ENCODE peak calls at places on chromosome 10, in four cellular contexts. Z is IMR-90, L is K562, D is endothelial cell of umbilical vein. P is an unnamed sample.

GRCh38 chr10:73501651-73502050 is 5.8 kb upstream of the PPP3CB start:
- DNase-seq in D (peak; percentile 18), Z (peak; percentile 20), L (no peak), P (no peak)

GRCh38 chr10:69335063-69335587 is 56.8 kb downstream of the HK1 start:
- DNase-seq in D (peak; percentile 62), L (peak; percentile 74), Z (no peak), P (no peak)

GRCh38 chr10:125190961-125191360 is 30.6 kb upstream of the CTBP2 start:
- DNase-seq in L (no peak), D (no peak), Z (no peak), P (no peak)

GRCh38 chr10:13526952-13527863 is 1.6 kb downstream of the BEND7 start:
- DNase-seq in D (peak; percentile 78), L (no peak), Z (peak; percentile 72), P (peak; percentile 30)

GRCh38 chr10:3538291-3538849 is 246.6 kb downstream of the KLF6 start:
- DNase-seq in Z (no peak), L (no peak), D (peak; percentile 31), P (no peak)

GRCh38 chr10:133393401-133394063 is 425 bp upstream of the MTG1 start:
- DNase-seq in D (no peak), Z (no peak), L (no peak), P (no peak)

GRCh38 chr10:31157125-31157983 is 125.7 kb upstream of the ZNF438 start:
- DNase-seq in D (no peak), Z (peak; percentile 85), L (no peak), P (no peak)

GRCh38 chr10:76336213-76336963 is 905.0 kb downstream of the LRMDA start:
- DNase-seq in L (no peak), D (peak; percentile 79), Z (no peak), P (no peak)

GRCh38 chr10:86509145-86509544 is 12.4 kb downstream of the WAPL start:
- DNase-seq in Z (no peak), L (no peak), D (no peak), P (no peak)

GRCh38 chr10:1489801-1490200 is 247.5 kb downstream of the ADARB2 start:
- DNase-seq in D (no peak), L (no peak), Z (no peak), P (no peak)

GRCh38 chr10:99530108-99531025 is 2.4 kb upstream of the NKX2-3 start:
- DNase-seq in L (no peak), D (no peak), Z (no peak), P (no peak)

GRCh38 chr10:24209946-24210491 is 1.1 kb downstream of the KIAA1217 start:
- DNase-seq in Z (peak; percentile 71), L (no peak), D (peak; percentile 2), P (peak; percentile 38)

GRCh38 chr10:114499630-114500190 is 95.4 kb upstream of the AFAP1L2 start:
- DNase-seq in L (no peak), D (no peak), Z (no peak), P (peak; percentile 95)

GRCh38 chr10:63707254-63707910 is 186.2 kb downstream of the REEP3 start:
- DNase-seq in Z (peak; percentile 99), D (peak; percentile 99), L (peak; percentile 48), P (peak; percentile 89)

GRCh38 chr10:125916977-125917376 is 20.6 kb downstream of the FANK1 start:
- DNase-seq in L (no peak), D (no peak), Z (no peak), P (no peak)

GRCh38 chr10:14160299-14160698 is 170.4 kb downstream of the FRMD4A start:
- DNase-seq in L (no peak), Z (no peak), D (no peak), P (no peak)

GRCh38 chr10:84478155-84478554 is 149.8 kb downstream of the CCSER2 start:
- DNase-seq in Z (peak; percentile 33), D (peak; percentile 56), L (no peak), P (no peak)

GRCh38 chr10:45375101-45375500 is 1.1 kb downstream of the ALOX5 start:
- DNase-seq in Z (no peak), D (no peak), L (no peak), P (no peak)

GRCh38 chr10:126198681-126199080 is 189.6 kb downstream of the ADAM12 start:
- DNase-seq in Z (no peak), D (no peak), L (no peak), P (no peak)

GRCh38 chr10:63236113-63236935 is 103.2 kb downstream of the NRBF2 start:
- DNase-seq in L (peak; percentile 24), D (peak; percentile 96), Z (peak; percentile 96), P (peak; percentile 63)

GRCh38 chr10:71648595-71649320 is 70.8 kb downstream of the C10orf105 start:
- DNase-seq in Z (no peak), L (peak; percentile 72), D (no peak), P (no peak)

GRCh38 chr10:22325272-22325947 is 4.5 kb downstream of the BMI1 start:
- DNase-seq in Z (peak; percentile 58), D (peak; percentile 62), L (peak; percentile 81), P (no peak)

GRCh38 chr10:77837248-77837924 is 89.2 kb downstream of the DLG5 start:
- DNase-seq in D (no peak), Z (peak; percentile 78), L (peak; percentile 67), P (no peak)

GRCh38 chr10:70816220-70816894 is 609 bp downstream of the SGPL1 start:
- DNase-seq in D (peak; percentile 90), L (no peak), Z (peak; percentile 91), P (no peak)

GRCh38 chr10:93559490-93559889 is 7.0 kb upstream of the FFAR4 start:
- DNase-seq in L (no peak), Z (no peak), D (no peak), P (no peak)

GRCh38 chr10:122957474-122957873 is 3.4 kb upstream of the C10orf88 start:
- DNase-seq in L (no peak), D (no peak), Z (peak; percentile 1), P (no peak)

GRCh38 chr10:49151481-49151880 is 17.7 kb upstream of the FAM170B start:
- DNase-seq in Z (no peak), D (no peak), L (no peak), P (no peak)

GRCh38 chr10:17586741-17587720 is 30.1 kb downstream of the HACD1 start:
- DNase-seq in L (no peak), Z (peak; percentile 43), D (no peak), P (no peak)

GRCh38 chr10:114498413-114499111 is 94.3 kb upstream of the AFAP1L2 start:
- DNase-seq in L (no peak), Z (no peak), D (no peak), P (no peak)

GRCh38 chr10:35641430-35642015 is 573 bp downstream of the FZD8 start:
- DNase-seq in Z (peak; percentile 42), L (no peak), D (no peak), P (no peak)

GRCh38 chr10:83122336-83122735 is 1017.0 kb upstream of the GHITM start:
- DNase-seq in Z (no peak), L (no peak), D (no peak), P (no peak)

GRCh38 chr10:16799621-16800020 is 17.6 kb downstream of the RSU1 start:
- DNase-seq in D (no peak), L (no peak), Z (no peak), P (no peak)

GRCh38 chr10:69901022-69901421 is 99.3 kb downstream of the COL13A1 start:
- DNase-seq in L (no peak), Z (no peak), D (no peak), P (no peak)

GRCh38 chr10:70503776-70504175 is 25.2 kb downstream of the PALD1 start:
- DNase-seq in L (no peak), Z (no peak), D (no peak), P (no peak)

DNA sequence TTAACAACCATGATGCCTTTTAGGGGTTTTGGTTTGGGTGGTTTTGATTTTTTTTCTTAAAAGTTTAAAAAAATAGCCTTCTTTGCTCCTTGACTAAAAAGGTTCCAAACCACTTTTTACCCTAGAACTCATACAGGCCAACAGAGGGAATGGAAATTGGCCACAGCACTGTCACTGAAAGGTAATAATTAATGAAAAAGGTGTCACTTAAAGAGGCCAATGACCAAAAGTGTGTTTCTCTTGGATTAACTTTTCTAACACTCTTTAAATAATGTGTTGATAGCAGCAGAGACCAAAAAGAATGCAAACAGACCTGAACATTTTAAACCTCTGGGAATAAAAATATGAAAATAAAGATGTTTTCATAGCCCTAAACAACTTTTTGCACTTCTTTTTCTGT is 221.1 kb upstream of the TCF7L2 start:
- DNase-seq in D (no peak), L (no peak), Z (no peak), P (no peak)
- H3K9me1 ChIP-seq in D (no peaks in the 10 kb centered on the region), L (no peaks in the 10 kb centered on the region), Z (peaks cover 5% of the 10 kb centered on the region), P (no peaks in the 10 kb centered on the region)

DNA sequence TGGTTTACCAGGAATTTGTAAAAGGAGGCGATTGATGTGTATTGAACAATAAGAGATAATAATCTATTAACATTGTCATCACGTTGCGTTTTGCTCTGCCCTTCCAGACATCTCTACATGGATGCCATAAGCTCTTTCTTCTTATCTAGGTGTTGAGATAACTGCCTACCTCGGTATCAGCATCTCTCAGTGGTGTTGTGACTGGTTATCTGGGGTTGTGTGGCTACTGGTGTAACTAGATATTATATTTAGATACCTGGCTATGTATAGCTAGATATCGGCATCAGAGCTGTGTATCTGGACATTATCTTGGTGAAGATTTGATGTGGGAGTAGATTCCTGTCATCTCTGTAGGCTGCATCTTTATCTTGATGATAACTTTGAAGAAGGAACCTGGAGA is 17.2 kb downstream of the GATA3 start:
- DNase-seq in D (no peak), Z (no peak), L (no peak), P (no peak)
- H3K9me1 ChIP-seq in D (no peaks in the 10 kb centered on the region), Z (no peaks in the 10 kb centered on the region), L (no peaks in the 10 kb centered on the region), P (peaks cover 2% of the 10 kb centered on the region)

GRCh38 chr10:103710490-103710889 is 144.9 kb downstream of the SH3PXD2A start:
- DNase-seq in L (no peak), Z (no peak), D (no peak), P (no peak)
- H3K9me1 ChIP-seq in L (peaks cover 3% of the 10 kb centered on the region), Z (peaks cover 11% of the 10 kb centered on the region), D (no peaks in the 10 kb centered on the region), P (peaks cover 2% of the 10 kb centered on the region)

GRCh38 chr10:79082035-79082373 is 13.2 kb downstream of the ZMIZ1 start:
- DNase-seq in Z (no peak), L (no peak), D (no peak), P (no peak)
- H3K9me1 ChIP-seq in Z (peaks cover 70% of the 10 kb centered on the region), L (peaks cover 18% of the 10 kb centered on the region), D (no peaks in the 10 kb centered on the region), P (peaks cover 2% of the 10 kb centered on the region)

DNA sequence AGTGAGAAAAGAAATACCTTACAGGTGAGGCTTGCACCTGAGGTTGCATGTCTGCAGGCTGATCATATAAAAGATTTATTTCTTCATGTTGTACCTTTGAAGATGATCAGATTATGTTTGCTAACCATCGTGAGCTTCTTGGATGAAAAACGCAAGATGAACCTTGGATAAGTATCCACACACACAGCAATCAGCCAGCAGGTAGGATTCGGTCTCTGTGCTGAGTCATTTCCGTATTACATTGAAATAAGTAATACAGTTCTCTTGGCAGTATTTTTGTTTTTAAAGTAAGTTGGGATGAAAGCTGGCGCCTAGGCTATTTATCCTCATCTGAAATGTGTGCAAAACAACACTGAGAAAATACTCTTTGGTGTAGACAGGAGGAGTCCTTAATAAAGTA is 109.0 kb upstream of the PRKCQ start:
- DNase-seq in Z (no peak), D (peak; percentile 8), L (no peak), P (no peak)
- H3K9me1 ChIP-seq in Z (no peaks in the 10 kb centered on the region), D (no peaks in the 10 kb centered on the region), L (no peaks in the 10 kb centered on the region), P (no peaks in the 10 kb centered on the region)